ENCODE peak calls at places on chromosomes 2 and 18, in nine cellular contexts. W is K562; O is GM23338; K is lower leg skin; T is CD8-positive, alpha-beta T cell; R is fibroblast of mammary gland; B is vagina; Y is spleen; U is MM.1S. E is an unnamed sample.

GRCh38 chr2:105140237-105140568 is 101.3 kb upstream of the GPR45 start:
- DNase-seq in U (no peak), O (no peak), Y (no peak), R (no peak), K (no peak), B (no peak), W (no peak), T (no peak), E (no peak)

GRCh38 chr2:10876394-10876793 is 35.3 kb upstream of the KCNF1 start:
- DNase-seq in Y (no peak), K (no peak), R (no peak), O (no peak), U (no peak), B (no peak), T (no peak), W (no peak), E (no peak)

GRCh38 chr2:106859498-106859897 is 26.5 kb downstream of the ST6GAL2 start:
- DNase-seq in Y (no peak), U (no peak), B (no peak), W (peak), R (no peak), K (no peak), T (no peak), O (peak), E (no peak)

GRCh38 chr2:187302146-187302545 is 145.9 kb downstream of the CALCRL start:
- DNase-seq in U (no peak), R (peak), Y (no peak), K (no peak), O (no peak), T (no peak), B (no peak), W (no peak), E (peak)

GRCh38 chr2:161412346-161412745 is 3.8 kb upstream of the TBR1 start:
- DNase-seq in R (peak), B (no peak), U (peak), T (no peak), O (no peak), W (no peak), K (no peak), Y (no peak), E (peak)

GRCh38 chr2:190534310-190535118 is at the start of gene NEMP2:
- DNase-seq in T (peak), U (peak), R (peak), B (no peak), Y (peak), O (peak), W (peak), K (peak), E (peak)

GRCh38 chr2:134375935-134376334 is 122.1 kb downstream of the MGAT5 start:
- DNase-seq in B (no peak), T (no peak), K (no peak), Y (no peak), W (no peak), R (peak), O (peak), U (no peak), E (peak)

GRCh38 chr2:134224005-134224404 is 29.9 kb upstream of the MGAT5 start:
- DNase-seq in Y (no peak), R (peak), W (no peak), U (no peak), K (no peak), O (no peak), T (no peak), B (no peak), E (peak)

GRCh38 chr2:14475994-14476393 is 156.5 kb upstream of the LRATD1 start:
- DNase-seq in O (no peak), U (no peak), T (no peak), W (no peak), B (no peak), Y (no peak), R (no peak), K (no peak), E (no peak)

GRCh38 chr2:50729306-50730105 is 302.4 kb downstream of the NRXN1 start:
- DNase-seq in K (no peak), R (no peak), Y (no peak), W (no peak), U (no peak), T (no peak), B (no peak), O (peak), E (no peak)

GRCh38 chr2:56688661-56689060 is 504.9 kb downstream of the CCDC85A start:
- DNase-seq in U (no peak), Y (no peak), K (no peak), B (no peak), W (no peak), T (no peak), O (no peak), R (peak), E (no peak)

GRCh38 chr18:70288851-70289328 is at the start of gene SOCS6:
- DNase-seq in W (peak), B (no peak), Y (peak), K (no peak), R (peak), U (peak), T (peak), O (peak), E (peak)

GRCh38 chr2:12286347-12286746 is 430.4 kb upstream of the TRIB2 start:
- DNase-seq in B (no peak), R (no peak), T (no peak), O (peak), W (peak), K (no peak), Y (no peak), U (no peak), E (no peak)

GRCh38 chr18:38369772-38370690 is 804.4 kb upstream of the CELF4 start:
- DNase-seq in K (no peak), T (no peak), O (no peak), R (no peak), B (no peak), W (no peak), Y (no peak), U (peak), E (no peak)

GRCh38 chr2:228771306-228771705 is 499.8 kb downstream of the PID1 start:
- DNase-seq in Y (no peak), O (no peak), T (no peak), U (no peak), R (no peak), W (no peak), K (peak), B (no peak), E (no peak)

GRCh38 chr18:73419531-73419930 is 551.7 kb upstream of the NETO1 start:
- DNase-seq in R (no peak), W (no peak), K (no peak), B (no peak), T (no peak), O (no peak), Y (no peak), U (no peak), E (no peak)

GRCh38 chr18:7185701-7186100 is 45.2 kb upstream of the LRRC30 start:
- DNase-seq in B (no peak), T (no peak), O (no peak), Y (no peak), R (no peak), W (no peak), U (no peak), K (no peak), E (no peak)

GRCh38 chr2:130864830-130865229 is 28.1 kb downstream of the ARHGEF4 start:
- DNase-seq in U (no peak), K (no peak), T (no peak), Y (no peak), O (no peak), B (no peak), R (peak), W (peak), E (peak)

GRCh38 chr18:8516391-8517250 is 92.6 kb upstream of the RAB12 start:
- DNase-seq in T (no peak), U (no peak), W (no peak), K (no peak), B (no peak), Y (no peak), O (no peak), R (no peak), E (no peak)

GRCh38 chr2:223870840-223871618 is 33.6 kb upstream of the AP1S3 start:
- DNase-seq in O (no peak), B (no peak), W (no peak), Y (no peak), U (no peak), K (no peak), T (no peak), R (peak), E (no peak)

GRCh38 chr2:43024515-43024962 is 201.9 kb downstream of the ZFP36L2 start:
- DNase-seq in Y (peak), B (no peak), O (peak), W (peak), K (no peak), T (peak), R (peak), U (peak), E (peak)

DNA sequence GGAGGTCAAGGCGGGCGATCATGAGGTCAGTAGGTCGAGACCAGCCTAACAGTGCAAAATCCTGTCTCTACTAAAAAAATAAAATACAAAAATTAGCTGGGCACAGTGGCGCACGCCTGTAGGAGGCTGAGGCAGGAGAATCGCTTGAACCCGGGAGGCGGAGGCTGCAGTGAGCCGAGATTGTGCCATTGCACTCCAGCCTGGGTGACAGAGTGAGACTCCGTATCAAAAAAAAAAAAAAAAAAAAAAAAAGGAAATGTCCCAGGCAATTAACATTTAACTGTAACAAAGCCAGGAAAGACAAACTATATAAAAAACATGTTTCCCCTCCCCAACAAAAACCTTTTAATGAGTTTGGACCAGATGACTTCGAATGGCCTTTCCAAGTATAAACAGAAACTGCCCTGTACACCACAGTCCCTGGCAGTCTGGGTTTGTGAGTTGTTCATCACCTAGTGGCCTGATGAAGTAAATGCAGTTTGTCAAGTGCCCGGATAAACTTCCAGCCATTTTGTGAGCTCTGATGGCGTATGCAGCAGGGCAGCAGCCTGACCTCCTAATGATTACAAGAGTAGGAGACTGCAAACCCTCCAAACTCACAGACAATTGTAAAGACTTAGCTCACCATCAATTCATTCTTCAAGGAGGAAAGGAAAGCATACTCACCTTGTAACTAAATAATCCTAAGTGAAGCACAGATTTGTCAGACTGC is 16.6 kb upstream of the PCBP1 start:
- DNase-seq in K (peak), Y (no peak), B (no peak), O (peak), W (peak), R (peak), U (peak), T (peak), E (peak)
- TF ChIP-seq CTCF in K (no peak), Y (peak), B (peak), O (peak), W (peak), R (peak), U (peak), T (peak), E (peak)

GRCh38 chr2:218860950-218861381 is 1.4 kb downstream of the WNT6 start:
- DNase-seq in Y (peak), W (peak), O (peak), R (peak), T (no peak), U (no peak), K (no peak), B (no peak), E (peak)
- H3K4me3 ChIP-seq in Y (peak), W (no peak), O (no peak), R (no peak), T (peak), U (no peak), K (no peak), B (peak), E (no peak)

DNA sequence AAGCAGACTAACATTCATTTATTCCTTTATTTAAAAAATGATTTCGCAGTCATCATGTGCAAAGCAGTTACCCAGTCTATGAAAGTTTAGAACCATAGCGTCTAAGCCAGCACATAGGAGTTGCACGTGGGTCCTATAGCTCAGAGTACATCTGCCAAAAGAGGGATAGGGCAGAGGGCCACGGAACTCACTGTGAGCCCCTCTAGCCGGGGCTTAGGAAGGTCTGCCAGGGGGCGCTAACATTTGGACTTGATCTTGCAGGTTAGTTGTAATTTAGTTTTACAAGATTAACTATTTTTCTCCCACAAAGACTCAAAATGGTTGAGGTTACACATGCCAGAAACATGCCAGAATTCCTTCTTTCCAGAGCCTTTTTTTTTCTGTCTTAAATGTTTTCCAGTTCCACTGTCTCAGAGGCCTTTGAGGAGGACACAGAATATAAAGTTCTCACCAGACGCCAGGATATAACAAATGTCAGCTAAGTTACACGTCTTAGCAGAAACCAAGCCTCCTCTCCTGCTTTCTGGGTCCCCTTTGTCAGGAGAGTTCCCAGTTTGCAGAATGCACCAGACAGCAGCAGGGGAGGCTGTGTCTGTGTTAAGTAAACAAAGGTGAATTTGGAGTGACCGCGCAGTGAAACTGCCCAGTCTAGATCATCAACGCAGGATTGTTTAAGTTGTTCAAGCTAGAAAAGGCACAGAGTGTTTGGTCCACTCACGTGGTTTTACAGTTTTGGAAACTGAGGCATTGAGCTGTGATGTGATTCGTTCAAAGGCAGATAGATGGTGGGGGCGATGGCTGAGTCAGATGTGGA is 292.0 kb downstream of the PRKCE start:
- DNase-seq in Y (no peak), T (no peak), O (peak), B (no peak), K (no peak), U (no peak), R (no peak), W (no peak), E (no peak)
- TF ChIP-seq CTCF in Y (no peak), T (no peak), O (peak), B (no peak), K (no peak), U (no peak), R (no peak), W (no peak), E (peak)

GRCh38 chr2:38106420-38107182 is 30.6 kb upstream of the CYP1B1 start:
- DNase-seq in K (no peak), T (no peak), W (no peak), U (no peak), O (peak), B (no peak), Y (no peak), R (peak), E (peak)
- H3K4me3 ChIP-seq in K (no peak), T (no peak), W (no peak), U (no peak), O (no peak), B (no peak), Y (no peak), R (no peak), E (no peak)

GRCh38 chr2:27084297-27085061 is 2.1 kb upstream of the KHK start:
- DNase-seq in T (no peak), R (no peak), W (no peak), U (no peak), Y (peak), K (no peak), O (no peak), B (no peak), E (no peak)

GRCh38 chr2:27085062-27085669 is 1.4 kb upstream of the KHK start:
- DNase-seq in K (no peak), U (no peak), R (no peak), B (no peak), O (no peak), W (no peak), T (no peak), Y (peak), E (no peak)

GRCh38 chr2:27086090-27086721 is 366 bp upstream of the KHK start:
- DNase-seq in R (peak), B (no peak), U (peak), O (peak), Y (peak), W (peak), K (peak), T (peak), E (peak)

GRCh38 chr2:27086722-27087446 is at the start of gene KHK:
- DNase-seq in B (no peak), Y (peak), T (no peak), K (no peak), O (peak), R (no peak), W (peak), U (no peak), E (no peak)

GRCh38 chr2:27085670-27086089 is 892 bp upstream of the KHK start:
- DNase-seq in U (peak), W (peak), R (peak), Y (peak), K (peak), B (no peak), T (peak), O (peak), E (peak)
- TF ChIP-seq CTCF in U (peak), W (peak), R (peak), Y (no peak), K (no peak), B (peak), T (no peak), O (peak), E (peak)

DNA sequence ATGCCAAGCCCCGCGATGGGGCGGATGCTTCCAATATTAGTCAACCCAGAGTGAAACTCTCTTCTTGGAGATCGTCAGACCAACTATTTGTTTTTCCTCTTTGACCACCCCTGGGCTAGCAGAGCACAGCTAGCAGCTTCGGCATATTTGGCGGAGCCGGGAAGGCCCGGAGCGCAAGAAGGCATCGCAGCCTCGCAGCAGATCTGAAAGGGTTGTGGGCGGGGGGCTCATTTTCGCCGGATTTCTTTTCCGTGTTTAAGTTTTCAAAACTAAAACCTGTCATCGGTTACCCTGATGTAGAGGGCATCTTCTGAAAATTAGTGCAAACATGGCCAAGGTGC is 335 bp upstream of the ZNF385B start:
- DNase-seq in R (peak), K (no peak), T (no peak), B (no peak), U (peak), O (peak), W (no peak), Y (no peak), E (peak)
- H3K4me3 ChIP-seq in R (peak), K (peak), T (no peak), B (peak), U (peak), O (peak), W (no peak), Y (peak), E (peak)

GRCh38 chr18:10439898-10440297 is 14.5 kb upstream of the APCDD1 start:
- DNase-seq in B (no peak), W (no peak), K (no peak), R (no peak), Y (no peak), O (no peak), U (no peak), T (no peak), E (no peak)

GRCh38 chr18:10441472-10441871 is 13.0 kb upstream of the APCDD1 start:
- DNase-seq in K (no peak), W (no peak), Y (no peak), O (no peak), B (no peak), R (no peak), T (no peak), U (no peak), E (no peak)

GRCh38 chr18:10436160-10436559 is 18.3 kb upstream of the APCDD1 start:
- DNase-seq in K (no peak), Y (no peak), W (no peak), O (no peak), T (no peak), B (no peak), U (no peak), R (no peak), E (no peak)

GRCh38 chr18:10440874-10441273 is 13.6 kb upstream of the APCDD1 start:
- DNase-seq in R (no peak), W (no peak), U (no peak), K (no peak), T (no peak), Y (no peak), B (no peak), O (no peak), E (no peak)

DNA sequence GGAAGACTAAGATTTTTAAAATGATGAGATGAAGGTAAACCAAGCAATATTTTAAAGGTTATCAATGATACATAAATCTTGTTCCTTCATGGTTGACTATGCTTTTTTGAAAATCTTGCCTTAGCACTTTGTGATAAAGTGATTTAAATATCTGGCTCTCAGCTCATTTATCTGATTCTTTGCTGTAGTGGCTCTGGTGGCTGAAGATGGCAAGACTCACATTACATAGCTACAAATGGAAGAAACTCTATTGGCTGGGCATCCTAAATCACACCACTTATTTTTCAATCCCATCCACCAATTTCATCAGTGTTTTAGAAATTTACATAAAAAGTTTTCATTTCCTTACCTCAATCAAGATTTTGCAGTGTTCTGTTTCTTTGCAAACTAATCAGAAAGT is 16.6 kb upstream of the APCDD1 start:
- DNase-seq in W (peak), B (no peak), K (no peak), Y (no peak), O (no peak), U (no peak), T (no peak), R (no peak), E (no peak)
- TF ChIP-seq CTCF in W (peak), B (no peak), K (no peak), Y (peak), O (no peak), U (no peak), T (peak), R (no peak), E (no peak)

DNA sequence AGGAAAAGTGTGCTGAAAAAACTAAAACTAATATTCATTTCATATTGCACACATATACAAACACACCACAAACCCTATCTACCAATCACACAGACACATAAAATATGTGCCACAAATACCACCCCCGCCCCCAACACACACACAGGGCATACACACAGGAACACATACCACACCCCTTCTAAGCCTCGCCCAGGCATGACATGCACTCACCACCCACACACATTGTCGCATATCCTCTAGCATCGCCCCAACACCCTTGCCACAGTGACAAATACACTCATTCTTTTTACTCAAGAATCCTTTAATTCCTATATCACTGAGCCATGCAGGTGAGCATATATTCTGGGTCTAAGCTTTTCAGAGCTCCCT is 24.6 kb upstream of the LCLAT1 start:
- DNase-seq in T (peak), R (peak), B (no peak), W (peak), Y (peak), K (no peak), U (no peak), O (no peak), E (no peak)
- H3K4me3 ChIP-seq in T (peak), R (no peak), B (no peak), W (no peak), Y (no peak), K (no peak), U (no peak), O (no peak), E (no peak)

DNA sequence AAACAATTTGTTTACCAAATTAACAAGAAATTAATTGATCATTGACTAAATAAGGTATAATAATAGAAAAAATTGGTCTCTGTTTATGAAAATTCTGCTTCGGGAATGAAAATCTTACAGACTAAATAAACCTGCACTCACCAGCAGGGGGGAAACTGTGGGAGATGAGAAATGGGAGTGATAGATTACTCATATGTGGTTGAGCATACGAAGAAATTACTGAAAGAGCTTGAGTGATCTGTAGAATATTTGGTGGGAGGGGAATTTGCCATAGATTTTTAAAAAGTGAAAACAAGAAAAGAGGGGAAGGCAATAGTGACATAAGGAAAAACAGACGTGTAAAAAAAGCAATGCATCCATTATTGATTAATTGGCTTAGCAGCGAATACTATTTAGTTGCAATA is 2.2 kb downstream of the HMSD start:
- DNase-seq in K (no peak), R (peak), U (no peak), Y (no peak), B (no peak), O (no peak), T (no peak), W (no peak), E (peak)
- TF ChIP-seq CTCF in K (no peak), R (peak), U (no peak), Y (no peak), B (no peak), O (peak), T (no peak), W (no peak), E (peak)